ENCODE peak calls at places on chromosomes 7 and 10, in five cellular contexts. T is HepG2, E is K562, L is SK-N-SH, F is GM12878. P is an unnamed sample.

GRCh38 chr10:3045471-3046209 is 21.7 kb upstream of the PFKP start:
- DNase-seq in T (peak), E (peak), L (peak), F (no peak), P (no peak)

GRCh38 chr10:87660484-87661133 is 931 bp downstream of the PAPSS2 start:
- DNase-seq in T (no peak), E (peak), L (no peak), F (no peak), P (peak)

GRCh38 chr10:3427316-3427715 is 254.7 kb upstream of the PITRM1 start:
- DNase-seq in T (no peak), E (no peak), L (no peak), F (no peak), P (no peak)

GRCh38 chr10:3467052-3467906 is 294.7 kb upstream of the PITRM1 start:
- DNase-seq in T (no peak), E (no peak), L (no peak), F (no peak), P (peak)

GRCh38 chr10:50506861-50507573 is 116.7 kb downstream of the SGMS1 start:
- DNase-seq in T (peak), E (no peak), L (no peak), F (no peak), P (no peak)

GRCh38 chr7:56287429-56288138 is 171.4 kb upstream of the NUPR2 start:
- DNase-seq in T (no peak), E (no peak), L (peak), F (no peak), P (no peak)

GRCh38 chr10:133058267-133059092 is 29.2 kb upstream of the ADGRA1 start:
- DNase-seq in T (no peak), E (no peak), L (no peak), F (no peak), P (no peak)

GRCh38 chr7:112907658-112908057 is 117.5 kb upstream of the TMEM168 start:
- DNase-seq in T (no peak), E (no peak), L (no peak), F (no peak), P (no peak)

GRCh38 chr10:113126506-113127192 is 176.6 kb downstream of the TCF7L2 start:
- DNase-seq in T (peak), E (peak), L (peak), F (no peak), P (peak)

GRCh38 chr10:126905776-126906703 is 812 bp downstream of the DOCK1 start:
- DNase-seq in T (peak), E (no peak), L (peak), F (no peak), P (peak)
- TF ChIP-seq FOXM1 in T (no peak), E (no peak), L (no peak), F (no peak), P (no peak)

GRCh38 chr7:30927040-30927439 is 15.4 kb downstream of the AQP1 start:
- DNase-seq in T (no peak), E (no peak), L (peak), F (no peak), P (no peak)
- TF ChIP-seq FOXM1 in T (no peak), E (no peak), L (no peak), F (no peak), P (no peak)

GRCh38 chr10:96468845-96469244 is 44.9 kb downstream of the TLL2 start:
- DNase-seq in T (no peak), E (no peak), L (peak), F (no peak), P (no peak)
- TF ChIP-seq FOXM1 in T (no peak), E (no peak), L (no peak), F (no peak), P (no peak)

DNA sequence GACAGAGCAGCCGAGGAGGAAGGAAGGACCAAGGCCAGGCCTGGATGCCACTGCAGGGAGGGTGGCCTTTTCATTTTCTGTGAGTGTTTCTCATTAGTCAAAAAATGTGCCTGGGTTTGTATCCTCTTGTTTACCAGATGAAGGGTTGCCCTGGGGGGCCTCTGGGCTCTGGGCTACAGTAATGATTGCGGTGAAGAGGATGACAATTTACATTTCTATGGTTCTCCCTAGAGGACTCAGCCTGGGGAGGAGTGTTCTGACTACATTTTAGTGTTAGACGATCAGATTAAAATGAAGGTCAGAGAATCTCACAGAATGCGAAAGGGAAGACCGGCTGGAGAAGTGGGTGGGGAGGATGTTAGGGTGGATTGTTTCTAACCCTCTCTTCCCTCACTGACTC is 108.0 kb upstream of the KMT2C start:
- DNase-seq in T (no peak), E (no peak), L (peak), F (no peak), P (no peak)
- TF ChIP-seq FOXM1 in T (no peak), E (no peak), L (no peak), F (no peak), P (no peak)

GRCh38 chr10:14654821-14655382 is 119.8 kb downstream of the FAM107B start:
- DNase-seq in T (no peak), E (no peak), L (no peak), F (no peak), P (no peak)

GRCh38 chr10:14656052-14656451 is 118.6 kb downstream of the FAM107B start:
- DNase-seq in T (no peak), E (no peak), L (no peak), F (no peak), P (no peak)

GRCh38 chr10:14652067-14652466 is 122.6 kb downstream of the FAM107B start:
- DNase-seq in T (no peak), E (no peak), L (peak), F (no peak), P (no peak)

GRCh38 chr10:14652816-14653215 is 121.9 kb downstream of the FAM107B start:
- DNase-seq in T (no peak), E (no peak), L (no peak), F (no peak), P (no peak)

GRCh38 chr10:14653271-14654161 is 121.2 kb downstream of the FAM107B start:
- DNase-seq in T (no peak), E (no peak), L (peak), F (no peak), P (peak)
- TF ChIP-seq FOXM1 in T (no peak), E (no peak), L (no peak), F (no peak), P (no peak)

P was measured in HEK293T.